ENCODE peak calls at places on chromosomes 4 and X, in ten cellular contexts. Y is stimulated activated memory B cell treated with anti-CD40 and anti-IgM and Interleukin-4, amounts not matched to agents 10 μg/mL and 1 μg/mL and 100 μg/mL, for 72 hours; S is Right ventricle myocardium superior; Z is omental fat pad; E is T-cell; U is heart left ventricle; O is activated CD8-positive, alpha-beta T cell treated with anti-CD3 and anti-CD28 coated beads for 36 hours; K is stimulated activated naive CD8-positive, alpha-beta T cell treated with anti-CD3 and anti-CD28 coated beads, Interleukin-15, amount 100 ng/mL, for 72 hours; C is PC-3; W is activated CD4-positive, CD25-positive, alpha-beta regulatory T cell treated with anti-CD3 and anti-CD28 coated beads, Interleukin-2, amount 50 U/mL, for 24 hours. B is an unnamed sample.

GRCh38 chrX:120315776-120316175 is 4.5 kb upstream of the TMEM255A start:
- ATAC-seq in Y (no peak), S (no peak), Z (no peak), E (no peak), U (no peak), O (no peak), K (no peak), C (no peak), W (no peak), B (no peak)

GRCh38 chr4:169307581-169307980 is 36.8 kb upstream of the SH3RF1 start:
- ATAC-seq in Y (no peak), S (no peak), Z (no peak), E (no peak), U (no peak), O (no peak), K (no peak), C (peak), W (no peak), B (no peak)

GRCh38 chr4:24262084-24262483 is 322.3 kb downstream of the DHX15 start:
- ATAC-seq in Y (no peak), S (peak), Z (peak), E (no peak), U (no peak), O (no peak), K (no peak), C (no peak), W (no peak), B (no peak)

GRCh38 chr4:141771889-141772830 is 135.8 kb downstream of the IL15 start:
- ATAC-seq in Y (no peak), S (no peak), Z (no peak), E (no peak), U (no peak), O (no peak), K (no peak), C (peak), W (no peak), B (no peak)

GRCh38 chr4:173426064-173426463 is 27.1 kb upstream of the SCRG1 start:
- ATAC-seq in Y (no peak), S (no peak), Z (no peak), E (peak), U (no peak), O (no peak), K (peak), C (no peak), W (no peak), B (no peak)

GRCh38 chr4:60463846-60464502 is 736.2 kb upstream of the ADGRL3 start:
- ATAC-seq in Y (no peak), S (no peak), Z (no peak), E (no peak), U (no peak), O (no peak), K (no peak), C (peak), W (no peak), B (no peak)

GRCh38 chr4:68831642-68832041 is 15.8 kb downstream of the UGT2B10 start:
- ATAC-seq in Y (no peak), S (no peak), Z (no peak), E (no peak), U (no peak), O (no peak), K (no peak), C (no peak), W (no peak), B (no peak)

GRCh38 chrX:150363561-150364346 is 637 bp downstream of the MAMLD1 start:
- ATAC-seq in Y (peak), S (peak), Z (peak), E (no peak), U (no peak), O (peak), K (peak), C (peak), W (peak), B (peak)

GRCh38 chrX:3154386-3154991 is 113.2 kb downstream of the ARSF start:
- ATAC-seq in Y (no peak), S (no peak), Z (no peak), E (no peak), U (no peak), O (no peak), K (no peak), C (no peak), W (no peak), B (no peak)

GRCh38 chrX:858542-859078 is 228.0 kb downstream of the SHOX start:
- ATAC-seq in Y (no peak), S (no peak), Z (no peak), E (no peak), U (no peak), O (no peak), K (no peak), C (no peak), W (no peak), B (no peak)

GRCh38 chr4:41644288-41644914 is 104.1 kb downstream of the PHOX2B start:
- ATAC-seq in Y (no peak), S (peak), Z (peak), E (no peak), U (peak), O (no peak), K (peak), C (no peak), W (no peak), B (peak)

B was measured in SK-N-SH treated with all-trans-retinoic acid at 6 μM for 48 hours.